ENCODE peak calls at places on chromosomes 1 and 21, in nine cellular contexts. E is ovary, G is A549, M is SK-N-SH, F is upper lobe of left lung, R is transverse colon, I is sigmoid colon, U is tibial nerve, Q is stomach. O is an unnamed sample.

GRCh38 chr21:43306911-43307676 is 119.8 kb downstream of the SIK1 start:
- DNase-seq in U (no peak), G (peak), E (no peak), Q (peak), F (peak), R (peak), M (peak), I (peak), O (no peak)

GRCh38 chr1:30068787-30069472 is 654.5 kb downstream of the MATN1 start:
- DNase-seq in E (no peak), F (peak), U (no peak), R (no peak), Q (no peak), G (no peak), I (no peak), M (no peak), O (no peak)

GRCh38 chr1:197521118-197521739 is 253.2 kb downstream of the CRB1 start:
- DNase-seq in G (peak), E (no peak), I (no peak), Q (no peak), R (no peak), F (no peak), U (peak), M (peak), O (no peak)

GRCh38 chr1:43625063-43625780 is 24.7 kb upstream of the KDM4A start:
- DNase-seq in U (no peak), R (no peak), I (no peak), G (no peak), Q (no peak), F (no peak), M (peak), E (no peak), O (no peak)

GRCh38 chr1:203081465-203082355 is 4.1 kb downstream of the MYOG start:
- DNase-seq in Q (peak), R (no peak), E (no peak), G (no peak), I (peak), M (no peak), F (no peak), U (no peak), O (no peak)

GRCh38 chr1:18922319-18922726 is 20.0 kb upstream of the ALDH4A1 start:
- DNase-seq in R (peak), I (peak), M (no peak), G (peak), E (peak), F (no peak), U (peak), Q (peak), O (peak)

GRCh38 chr1:167627865-167628641 is 2.0 kb upstream of the RCSD1 start:
- DNase-seq in U (no peak), Q (peak), M (no peak), R (peak), I (no peak), G (no peak), F (no peak), E (no peak), O (no peak)

GRCh38 chr1:16013220-16013907 is 4.5 kb downstream of the HSPB7 start:
- DNase-seq in G (no peak), I (peak), Q (peak), M (peak), R (peak), E (peak), F (no peak), U (no peak), O (no peak)

GRCh38 chr1:207654320-207654719 is 9.4 kb downstream of the CR1L start:
- DNase-seq in Q (no peak), F (no peak), R (no peak), M (no peak), I (no peak), E (no peak), U (no peak), G (peak), O (no peak)

GRCh38 chr1:157992031-157992568 is 1.3 kb upstream of the KIRREL1 start:
- DNase-seq in R (peak), F (no peak), G (peak), E (peak), U (peak), I (peak), Q (peak), M (peak), O (no peak)

GRCh38 chr1:44643721-44644330 is 30.5 kb downstream of the TMEM53 start:
- DNase-seq in Q (no peak), M (no peak), I (no peak), G (no peak), R (no peak), F (peak), E (no peak), U (no peak), O (no peak)

GRCh38 chr1:205963352-205963751 is 20.1 kb upstream of the SLC26A9 start:
- DNase-seq in I (no peak), F (no peak), R (no peak), E (no peak), Q (no peak), G (no peak), M (no peak), U (no peak), O (no peak)

GRCh38 chr1:162062542-162063015 is 6.9 kb upstream of the NOS1AP start:
- DNase-seq in G (no peak), I (no peak), F (no peak), M (peak), Q (peak), U (no peak), R (no peak), E (no peak), O (no peak)

GRCh38 chr1:46489638-46490602 is at the start of gene DMBX1:
- DNase-seq in M (peak), Q (peak), G (peak), F (peak), U (no peak), I (no peak), E (no peak), R (peak), O (no peak)

GRCh38 chr1:79198841-79199240 is 192.3 kb upstream of the ADGRL4 start:
- DNase-seq in G (no peak), M (no peak), I (no peak), F (no peak), R (no peak), Q (no peak), U (no peak), E (no peak), O (no peak)

GRCh38 chr1:43645461-43645860 is 4.5 kb upstream of the KDM4A start:
- DNase-seq in E (no peak), M (no peak), U (no peak), Q (no peak), F (no peak), G (no peak), I (no peak), R (no peak), O (no peak)

GRCh38 chr21:45990741-45991605 is 9.4 kb downstream of the COL6A1 start:
- DNase-seq in R (peak), G (no peak), M (no peak), U (no peak), I (peak), E (no peak), F (peak), Q (no peak), O (peak)

GRCh38 chr1:234001817-234002216 is 97.3 kb downstream of the SLC35F3 start:
- DNase-seq in G (peak), E (no peak), F (no peak), M (no peak), R (no peak), Q (no peak), U (no peak), I (no peak), O (no peak)

GRCh38 chr1:206600527-206600926 is 11.7 kb downstream of the EIF2D start:
- DNase-seq in M (no peak), R (no peak), F (peak), U (no peak), Q (no peak), I (no peak), E (no peak), G (no peak), O (no peak)

GRCh38 chr1:9362488-9362887 is 69.8 kb downstream of the SPSB1 start:
- DNase-seq in U (no peak), R (no peak), F (no peak), G (no peak), E (no peak), M (no peak), Q (no peak), I (no peak), O (no peak)

GRCh38 chr1:23178931-23179330 is 10.3 kb upstream of the LUZP1 start:
- DNase-seq in M (peak), U (no peak), I (no peak), Q (no peak), F (no peak), E (no peak), G (peak), R (no peak), O (no peak)

GRCh38 chr1:97144527-97144926 is 422.9 kb downstream of the PTBP2 start:
- DNase-seq in I (no peak), Q (no peak), U (no peak), F (no peak), M (no peak), R (no peak), G (peak), E (no peak), O (no peak)

GRCh38 chr1:234408757-234409156 is 35.5 kb downstream of the COA6 start:
- DNase-seq in Q (no peak), U (no peak), I (no peak), G (no peak), R (no peak), M (no peak), F (no peak), E (no peak), O (no peak)

GRCh38 chr1:67752306-67752705 is 67.3 kb downstream of the GADD45A start:
- DNase-seq in F (no peak), R (no peak), U (no peak), I (no peak), Q (no peak), E (no peak), M (no peak), G (no peak), O (no peak)

GRCh38 chr1:211625040-211625439 is 46.1 kb upstream of the SLC30A1 start:
- DNase-seq in U (peak), I (peak), R (peak), Q (no peak), E (no peak), F (no peak), M (peak), G (peak), O (no peak)
- TF ChIP-seq CTCF in U (no peak), I (no peak), R (peak), Q (no peak), E (no peak), F (peak), M (peak), G (peak), O (no peak)

DNA sequence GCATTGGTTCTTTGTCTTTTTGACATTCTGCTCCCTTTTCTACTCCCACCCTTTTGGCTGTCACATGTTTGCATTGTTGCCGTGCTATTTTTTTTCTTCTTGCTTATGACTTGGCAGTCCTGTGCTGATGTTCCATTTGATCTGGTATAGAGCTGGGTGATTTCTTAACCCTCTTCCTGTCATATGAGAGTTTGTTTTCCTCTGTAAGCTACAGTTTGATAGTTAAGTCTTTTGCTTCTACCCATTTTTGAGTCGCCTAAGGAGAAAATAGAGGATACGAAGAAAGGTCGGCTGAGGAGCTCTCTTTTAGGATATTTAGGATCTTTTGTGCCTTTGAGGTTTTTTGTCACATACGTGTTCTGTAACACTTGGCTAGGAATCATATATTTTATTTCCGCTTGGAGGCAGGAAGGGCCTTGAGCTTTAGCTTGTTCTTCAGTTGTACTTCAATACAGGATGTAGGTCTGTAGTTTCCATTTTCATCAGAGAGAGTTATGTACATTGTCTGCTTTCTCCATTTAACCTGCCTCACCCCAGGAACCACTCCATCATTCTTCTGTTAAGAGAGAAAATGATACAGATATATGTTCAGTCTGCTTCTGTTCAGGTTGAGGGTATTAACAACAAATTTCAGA is 150.7 kb downstream of the BACH1 start:
- DNase-seq in M (no peak), G (no peak), U (no peak), R (no peak), Q (no peak), E (no peak), I (no peak), F (no peak), O (no peak)
- TF ChIP-seq EP300 in M (no peak), G (no peak), U (no peak), R (no peak), Q (no peak), E (no peak), I (no peak), F (no peak), O (no peak)

GRCh38 chr21:38467911-38468310 is 30.4 kb downstream of the ERG start:
- DNase-seq in E (no peak), R (no peak), Q (no peak), G (no peak), I (no peak), M (no peak), F (no peak), U (no peak), O (no peak)

GRCh38 chr21:38470762-38471161 is 27.5 kb downstream of the ERG start:
- DNase-seq in F (no peak), M (no peak), Q (no peak), I (no peak), R (no peak), E (no peak), G (peak), U (no peak), O (no peak)

GRCh38 chr21:38471766-38472165 is 26.5 kb downstream of the ERG start:
- DNase-seq in F (no peak), I (no peak), R (no peak), E (no peak), G (no peak), M (no peak), U (no peak), Q (no peak), O (no peak)

GRCh38 chr21:38468989-38469388 is 29.3 kb downstream of the ERG start:
- DNase-seq in U (no peak), F (no peak), G (peak), R (no peak), I (no peak), M (no peak), Q (no peak), E (no peak), O (no peak)

GRCh38 chr21:38467369-38467768 is 30.9 kb downstream of the ERG start:
- DNase-seq in G (no peak), Q (no peak), R (no peak), U (no peak), M (no peak), F (no peak), I (no peak), E (no peak), O (no peak)
- TF ChIP-seq CTCF in G (no peak), Q (no peak), R (no peak), U (no peak), M (no peak), F (no peak), I (no peak), E (no peak), O (no peak)

GRCh38 chr1:229636042-229636441 is 10.0 kb downstream of the URB2 start:
- DNase-seq in Q (no peak), F (peak), I (no peak), E (no peak), G (no peak), U (no peak), R (no peak), M (no peak), O (no peak)
- TF ChIP-seq EP300 in Q (no peak), F (no peak), I (no peak), E (no peak), G (no peak), U (no peak), R (no peak), M (no peak), O (no peak)

DNA sequence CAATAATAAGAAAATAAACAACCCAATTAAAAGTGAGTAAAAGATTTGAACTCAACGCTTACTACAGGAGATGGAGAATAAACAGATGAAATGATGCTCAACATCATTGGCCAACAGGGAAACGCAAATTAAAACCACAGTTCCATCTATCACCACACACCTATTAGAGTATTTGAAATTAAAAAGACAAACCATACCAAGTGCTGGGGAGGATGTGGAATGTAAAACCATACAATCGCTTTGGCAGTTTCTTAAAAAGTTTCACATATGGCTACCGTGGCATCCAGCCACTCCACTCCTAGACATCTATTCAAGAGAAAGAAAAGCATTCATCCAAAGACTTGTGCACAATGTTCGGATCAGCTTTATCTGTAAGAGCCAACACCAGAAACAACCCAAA is 1.3 kb upstream of the LRRC3 start:
- DNase-seq in F (no peak), E (no peak), U (no peak), M (no peak), Q (no peak), I (no peak), R (no peak), G (no peak), O (no peak)
- TF ChIP-seq CTCF in F (no peak), E (no peak), U (no peak), M (no peak), Q (no peak), I (no peak), R (no peak), G (no peak), O (no peak)

DNA sequence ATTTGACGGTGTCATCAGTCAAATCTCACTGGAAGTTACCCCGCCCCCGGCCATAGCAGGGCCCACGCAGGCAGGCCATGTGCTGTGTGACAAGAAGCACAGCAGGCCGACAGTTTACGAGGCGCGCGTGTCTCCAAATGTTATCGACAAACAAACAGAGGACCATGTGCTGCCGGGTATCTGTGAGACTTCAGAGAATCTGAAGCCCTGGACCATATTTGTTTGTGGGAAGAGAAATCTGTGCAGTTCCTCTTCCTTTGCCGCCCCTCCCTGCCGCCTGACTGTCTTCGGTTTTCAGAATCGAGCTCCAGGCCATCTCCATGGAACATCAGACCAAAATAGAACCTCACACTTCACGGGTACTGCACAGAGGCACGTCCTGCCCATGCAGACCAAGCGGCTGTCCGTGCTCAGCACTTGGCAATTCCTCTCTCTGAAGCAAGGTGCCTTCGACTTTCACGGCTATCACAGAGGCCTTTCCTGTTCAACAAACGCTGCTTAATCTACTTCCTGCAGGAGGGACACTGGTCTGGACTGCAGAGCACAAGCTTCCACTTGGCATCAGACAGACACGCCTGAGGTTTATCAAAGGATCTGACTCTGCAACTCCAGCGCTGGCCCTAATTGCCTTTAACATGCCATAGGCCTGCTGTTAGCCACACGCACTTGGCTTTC is 135.7 kb upstream of the KRTAP19-8 start:
- DNase-seq in U (peak), I (no peak), G (no peak), Q (peak), M (peak), R (no peak), F (peak), E (no peak), O (no peak)
- TF ChIP-seq EP300 in U (no peak), I (no peak), G (no peak), Q (no peak), M (peak), R (no peak), F (no peak), E (no peak), O (no peak)